ENCODE peak calls at places on chromosomes 13 and 19, in four cellular contexts. B is K562, S is SK-N-SH, A is HepG2. H is an unnamed sample.

GRCh38 chr13:26502826-26503225 is 54.7 kb upstream of the WASF3 start:
- DNase-seq in B (no peak), S (no peak), A (no peak), H (no peak)

GRCh38 chr13:101945435-101945834 is 456.4 kb downstream of the FGF14 start:
- DNase-seq in B (peak), S (no peak), A (no peak), H (peak)

GRCh38 chr19:17847538-17848366 is at the start of gene JAK3:
- DNase-seq in B (peak), S (peak), A (peak), H (peak)

GRCh38 chr19:1108291-1109031 is 4.7 kb downstream of the GPX4 start:
- DNase-seq in B (no peak), S (no peak), A (no peak), H (no peak)

GRCh38 chr19:17268754-17269153 is 1.5 kb downstream of the BABAM1 start:
- DNase-seq in B (no peak), S (no peak), A (no peak), H (no peak)

GRCh38 chr13:113963376-113963775 is 10.5 kb downstream of the C13orf46 start:
- DNase-seq in B (no peak), S (no peak), A (no peak), H (no peak)

GRCh38 chr19:29524912-29525870 is 603 bp upstream of the VSTM2B start:
- DNase-seq in B (no peak), S (no peak), A (no peak), H (peak)

GRCh38 chr19:39479916-39480315 is 722 bp upstream of the TIMM50 start:
- DNase-seq in B (peak), S (no peak), A (no peak), H (no peak)

GRCh38 chr13:98915563-98916348 is 62.1 kb downstream of the DOCK9 start:
- DNase-seq in B (no peak), S (no peak), A (no peak), H (no peak)

GRCh38 chr19:7159105-7159933 is 89.8 kb downstream of the ZNF557 start:
- DNase-seq in B (peak), S (no peak), A (no peak), H (no peak)

GRCh38 chr13:40662866-40663265 is 3.6 kb downstream of the FOXO1 start:
- DNase-seq in B (no peak), S (no peak), A (no peak), H (no peak)

GRCh38 chr13:28494537-28494860 is 429 bp downstream of the FLT1 start:
- DNase-seq in B (no peak), S (no peak), A (no peak), H (no peak)
- TF ChIP-seq FOXJ3 in B (no peak), S (no peak), A (no peak), H (no peak)

GRCh38 chr13:108018371-108018870 is 196.9 kb downstream of the LIG4 start:
- DNase-seq in B (no peak), S (no peak), A (no peak), H (no peak)
- TF ChIP-seq FOXJ3 in B (no peak), S (no peak), A (no peak), H (no peak)

DNA sequence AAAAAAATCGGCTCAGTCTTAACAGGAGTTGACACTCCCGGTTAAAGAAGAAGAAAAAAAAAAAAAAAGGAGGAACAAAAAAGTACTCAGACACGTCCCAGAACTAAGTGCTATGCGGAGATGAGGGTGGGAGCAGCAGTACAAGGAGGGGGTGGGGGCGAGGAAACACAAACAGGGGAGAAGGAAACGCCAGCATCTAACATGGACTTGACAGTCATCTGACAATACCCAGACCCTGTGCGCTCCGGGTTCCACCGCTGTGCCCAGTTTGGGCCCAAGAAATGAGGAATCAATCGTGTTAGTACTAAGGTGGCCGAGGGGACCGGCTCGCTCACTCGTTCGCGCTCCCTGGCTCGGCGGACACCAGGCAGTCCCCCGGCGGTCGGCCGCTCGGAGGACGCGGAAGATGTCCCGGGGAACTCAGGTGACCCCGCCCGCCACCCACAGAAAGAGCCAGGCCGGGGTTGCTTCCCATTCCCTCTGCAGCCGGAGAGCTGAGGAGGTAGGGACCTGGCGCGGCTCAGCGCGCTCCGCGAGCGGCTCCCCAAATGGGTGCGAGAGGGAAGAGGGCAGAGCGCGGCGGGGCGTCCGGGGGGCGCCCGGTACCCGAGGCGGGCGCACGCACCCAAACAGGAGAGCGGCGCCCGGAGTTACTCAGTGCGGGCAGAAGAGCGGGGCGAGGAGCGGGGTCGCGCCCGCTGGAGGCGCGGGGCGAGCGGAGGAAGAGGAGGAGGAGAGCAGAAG is 648 bp downstream of the TSHZ3 start:
- DNase-seq in B (no peak), S (peak), A (no peak), H (no peak)
- TF ChIP-seq FOXJ3 in B (no peak), S (no peak), A (no peak), H (no peak)

GRCh38 chr19:45355910-45356309 is 14.5 kb downstream of the ERCC2 start:
- DNase-seq in B (no peak), S (no peak), A (no peak), H (no peak)

GRCh38 chr19:45357445-45357783 is 13.0 kb downstream of the ERCC2 start:
- DNase-seq in B (no peak), S (no peak), A (no peak), H (no peak)

GRCh38 chr19:45355402-45355801 is 14.9 kb downstream of the KLC3 start:
- DNase-seq in B (no peak), S (no peak), A (no peak), H (no peak)

GRCh38 chr19:45358213-45358792 is 12.1 kb downstream of the ERCC2 start:
- DNase-seq in B (no peak), S (no peak), A (no peak), H (no peak)

DNA sequence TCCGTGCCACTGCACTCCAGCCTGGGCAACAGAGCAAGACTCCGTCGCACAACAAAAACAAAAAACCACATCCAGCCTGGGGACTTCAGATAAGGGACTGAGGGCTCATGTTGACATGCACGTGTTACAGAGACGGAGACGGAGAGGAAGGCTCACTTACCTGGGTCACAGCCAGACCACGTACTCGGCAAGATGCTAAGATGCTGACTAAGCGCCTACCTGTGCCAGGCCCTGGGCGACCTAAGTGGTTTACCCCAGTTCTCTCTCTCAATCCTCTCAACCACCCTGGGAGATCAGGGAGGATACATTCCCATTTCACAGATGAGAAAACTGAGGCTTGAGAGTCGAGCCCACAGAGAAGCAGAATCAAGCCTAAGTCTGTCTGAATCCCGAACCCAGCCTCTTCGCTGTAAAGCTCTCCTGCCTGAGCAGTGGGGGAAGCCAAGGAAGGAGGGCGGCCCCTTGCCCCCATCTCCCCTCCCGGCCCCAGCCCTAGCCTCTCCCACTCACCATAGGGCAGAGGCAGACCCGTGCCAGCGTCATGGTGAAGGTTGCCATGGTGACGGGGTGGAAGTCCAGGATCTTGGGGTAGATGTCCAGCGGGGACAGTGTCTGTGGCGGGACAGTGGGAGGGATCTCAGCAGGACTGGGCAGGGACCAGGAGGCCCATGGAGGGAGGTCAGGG is 13.5 kb downstream of the ERCC2 start:
- DNase-seq in B (peak), S (peak), A (no peak), H (no peak)
- TF ChIP-seq FOXJ3 in B (no peak), S (no peak), A (no peak), H (no peak)

GRCh38 chr13:43785681-43786471 is 896 bp downstream of the ENOX1 start:
- DNase-seq in B (no peak), S (peak), A (no peak), H (peak)
- TF ChIP-seq FOXJ3 in B (no peak), S (no peak), A (no peak), H (no peak)

GRCh38 chr13:108220042-108220441 is 1.9 kb downstream of the ABHD13 start:
- DNase-seq in B (peak), S (no peak), A (peak), H (no peak)
- TF ChIP-seq FOXJ3 in B (no peak), S (no peak), A (no peak), H (no peak)

GRCh38 chr13:95100525-95101121 is 200.6 kb downstream of the ABCC4 start:
- DNase-seq in B (no peak), S (no peak), A (peak), H (no peak)

GRCh38 chr13:95098916-95099315 is 202.3 kb downstream of the ABCC4 start:
- DNase-seq in B (no peak), S (no peak), A (no peak), H (no peak)

GRCh38 chr13:95099541-95099940 is 201.7 kb downstream of the ABCC4 start:
- DNase-seq in B (no peak), S (no peak), A (peak), H (no peak)
- TF ChIP-seq FOXJ3 in B (no peak), S (no peak), A (no peak), H (no peak)

GRCh38 chr19:31518216-31518615 is 169.0 kb upstream of the TSHZ3 start:
- DNase-seq in B (no peak), S (no peak), A (no peak), H (no peak)
- TF ChIP-seq FOXJ3 in B (no peak), S (no peak), A (no peak), H (no peak)

GRCh38 chr19:34975056-34975455 is 11.0 kb upstream of the ZNF792 start:
- DNase-seq in B (no peak), S (no peak), A (peak), H (no peak)

GRCh38 chr19:34969721-34970120 is 5.7 kb upstream of the ZNF792 start:
- DNase-seq in B (no peak), S (no peak), A (no peak), H (no peak)

GRCh38 chr19:34972163-34972705 is 8.2 kb upstream of the ZNF792 start:
- DNase-seq in B (no peak), S (no peak), A (no peak), H (no peak)

GRCh38 chr19:34976611-34977010 is 12.6 kb upstream of the ZNF792 start:
- DNase-seq in B (peak), S (no peak), A (no peak), H (no peak)

GRCh38 chr19:34974631-34975030 is 10.6 kb upstream of the ZNF792 start:
- DNase-seq in B (no peak), S (no peak), A (no peak), H (no peak)
- TF ChIP-seq FOXJ3 in B (no peak), S (no peak), A (no peak), H (no peak)

H was measured in WTC11.